ENCODE peak calls at places on chromosomes 1 and 21, in four cellular contexts. F is HCT116, Z is iPS DF 6.9, T is NCI-H1694 treated with DMSO at 0.1 percent for 48 hours. C is an unnamed sample.

GRCh38 chr1:26831546-26832248 is 5.2 kb downstream of the ZDHHC18 start:
- DNase-seq in Z (no peak), F (no peak), T (no peak), C (no peak)

GRCh38 chr1:234199476-234200127 is 173.7 kb upstream of the COA6 start:
- DNase-seq in F (no peak), T (no peak), Z (no peak), C (no peak)

GRCh38 chr1:6039031-6039430 is 6.7 kb upstream of the KCNAB2 start:
- DNase-seq in F (no peak), T (no peak), Z (no peak), C (no peak)

GRCh38 chr1:40659649-40659947 is 5.9 kb downstream of the RIMS3 start:
- DNase-seq in Z (no peak), F (no peak), T (no peak), C (no peak)

GRCh38 chr1:18999287-18999852 is 42.9 kb upstream of the IFFO2 start:
- DNase-seq in F (no peak), T (no peak), Z (no peak), C (no peak)

GRCh38 chr1:101846820-101847219 is 149.9 kb downstream of the OLFM3 start:
- DNase-seq in F (no peak), Z (no peak), T (no peak), C (peak)

GRCh38 chr1:58732087-58732486 is 32.2 kb upstream of the MYSM1 start:
- DNase-seq in Z (no peak), F (no peak), T (no peak), C (no peak)

GRCh38 chr1:119906927-119907652 is 10.8 kb upstream of the ADAM30 start:
- DNase-seq in Z (no peak), F (no peak), T (no peak), C (no peak)

GRCh38 chr21:45994738-45995685 is 13.4 kb downstream of the COL6A1 start:
- DNase-seq in Z (no peak), F (no peak), T (no peak), C (no peak)

GRCh38 chr1:158095737-158096335 is 84.9 kb upstream of the CD1D start:
- DNase-seq in T (no peak), Z (peak), F (no peak), C (peak)

GRCh38 chr1:5863238-5863637 is 129.0 kb downstream of the NPHP4 start:
- DNase-seq in Z (no peak), T (no peak), F (no peak), C (no peak)

GRCh38 chr1:172352435-172352834 is 68.0 kb upstream of the C1orf105 start:
- DNase-seq in F (peak), T (no peak), Z (no peak), C (no peak)

GRCh38 chr1:61450454-61451213 is 274.3 kb downstream of the TM2D1 start:
- DNase-seq in Z (no peak), F (no peak), T (no peak), C (no peak)

GRCh38 chr1:44315521-44315920 is 39.5 kb downstream of the ERI3 start:
- DNase-seq in T (no peak), Z (no peak), F (no peak), C (no peak)

GRCh38 chr1:154866995-154867795 is 2.9 kb downstream of the KCNN3 start:
- DNase-seq in F (no peak), T (peak), Z (no peak), C (no peak)

GRCh38 chr1:201346337-201346939 is 31.0 kb downstream of the TNNT2 start:
- DNase-seq in T (peak), F (peak), Z (peak), C (no peak)

C was measured in H1.